ENCODE peak calls at places on chromosomes 16 and 17, in ten cellular contexts. R, V, H, A, Y, L, U, S, P and F are unnamed samples.

GRCh38 chr17:3972281-3972731 is 8.1 kb upstream of the ATP2A3 start:
- DNase-seq in R (no peak), V (no peak), H (no peak), A (no peak), Y (no peak), L (no peak), U (no peak), S (no peak), P (no peak), F (no peak)

GRCh38 chr17:3961564-3962047 is 2.6 kb downstream of the ATP2A3 start:
- DNase-seq in R (no peak), V (no peak), H (no peak), A (no peak), Y (peak; percentile 45), L (no peak), U (no peak), S (no peak), P (no peak), F (no peak)

GRCh38 chr17:49071106-49071505 is 61.5 kb upstream of the B4GALNT2 start:
- DNase-seq in R (no peak), V (peak; percentile 33), H (no peak), A (no peak), Y (no peak), L (no peak), U (no peak), S (no peak), P (no peak), F (no peak)

GRCh38 chr17:45347451-45347850 is 30.6 kb upstream of the MAP3K14 start:
- DNase-seq in R (no peak), V (no peak), H (no peak), A (no peak), Y (no peak), L (no peak), U (no peak), S (no peak), P (no peak), F (no peak)

GRCh38 chr16:2388875-2389433 is 40.3 kb upstream of the CCNF start:
- DNase-seq in R (no peak), V (peak; percentile 82), H (no peak), A (no peak), Y (no peak), L (no peak), U (no peak), S (no peak), P (peak; percentile 84), F (no peak)

GRCh38 chr17:80904036-80904435 is 87.6 kb upstream of the CHMP6 start:
- DNase-seq in R (no peak), V (no peak), H (no peak), A (no peak), Y (no peak), L (no peak), U (no peak), S (no peak), P (no peak), F (no peak)

GRCh38 chr17:64250211-64250835 is 12.7 kb downstream of the TEX2 start:
- DNase-seq in R (no peak), V (no peak), H (no peak), A (no peak), Y (no peak), L (no peak), U (no peak), S (no peak), P (no peak), F (no peak)

GRCh38 chr17:11558681-11559234 is 39.5 kb upstream of the DNAH9 start:
- DNase-seq in R (no peak), V (no peak), H (no peak), A (no peak), Y (no peak), L (no peak), U (no peak), S (no peak), P (no peak), F (no peak)

GRCh38 chr16:75648265-75649076 is 898 bp downstream of the TERF2IP start:
- DNase-seq in R (peak; percentile 80), V (peak; percentile 65), H (peak; percentile 48), A (peak; percentile 85), Y (peak; percentile 87), L (peak; percentile 75), U (peak; percentile 83), S (peak; percentile 87), P (peak; percentile 86), F (peak; percentile 74)

GRCh38 chr17:17535957-17536356 is 39.8 kb upstream of the RASD1 start:
- DNase-seq in R (no peak), V (peak; percentile 39), H (no peak), A (no peak), Y (no peak), L (no peak), U (no peak), S (peak; percentile 37), P (peak; percentile 91), F (no peak)